ENCODE peak calls at places on chromosomes 7 and 10, in ten cellular contexts. C is BJ, F is pancreas, Q is fibroblast of the aortic adventitia, I is K562, B is astrocyte of the spinal cord, H is fibroblast of lung, E is breast epithelium, O is adrenal gland, U is esophagus muscularis mucosa. Z is an unnamed sample.

GRCh38 chr7:131826960-131827359 is 270.5 kb upstream of the PODXL start:
- DNase-seq in H (peak), B (no peak), F (no peak), O (no peak), C (no peak), E (no peak), I (no peak), Q (no peak), U (no peak), Z (no peak)

GRCh38 chr7:135380351-135380750 is 129.6 kb downstream of the CNOT4 start:
- DNase-seq in H (no peak), E (no peak), O (no peak), U (no peak), B (no peak), Q (no peak), C (no peak), F (no peak), I (no peak), Z (no peak)

GRCh38 chr7:42770106-42770505 is 141.8 kb downstream of the C7orf25 start:
- DNase-seq in H (no peak), Q (peak), B (no peak), I (no peak), O (no peak), U (no peak), E (no peak), F (no peak), C (no peak), Z (no peak)

GRCh38 chr7:108001759-108002725 is 919 bp downstream of the LAMB1 start:
- DNase-seq in O (no peak), C (no peak), E (no peak), I (no peak), U (no peak), F (no peak), B (peak), Q (peak), H (peak), Z (peak)

GRCh38 chr10:77478248-77478963 is 159.2 kb downstream of the KCNMA1 start:
- DNase-seq in E (no peak), Q (peak), C (peak), I (no peak), H (peak), F (no peak), O (no peak), B (peak), U (no peak), Z (peak)

GRCh38 chr7:141312395-141312794 is 238.5 kb downstream of the TMEM178B start:
- DNase-seq in H (no peak), E (no peak), I (no peak), Q (no peak), C (no peak), U (no peak), B (no peak), O (no peak), F (no peak), Z (no peak)

GRCh38 chr10:105149371-105149871 is 508.3 kb downstream of the SORCS3 start:
- DNase-seq in E (no peak), I (no peak), O (no peak), Q (peak), C (peak), U (no peak), H (peak), F (no peak), B (peak), Z (no peak)

GRCh38 chr10:69119896-69120295 is 4.1 kb upstream of the VPS26A start:
- DNase-seq in I (no peak), Q (no peak), O (no peak), C (no peak), H (peak), B (no peak), F (no peak), U (no peak), E (no peak), Z (no peak)

GRCh38 chr7:3064077-3064476 is 20.4 kb upstream of the CARD11 start:
- DNase-seq in I (no peak), E (no peak), B (no peak), H (no peak), U (no peak), C (no peak), Q (no peak), O (no peak), F (no peak), Z (no peak)

GRCh38 chr7:102814025-102814471 is 65.2 kb downstream of the FAM185A start:
- DNase-seq in U (no peak), Q (peak), E (no peak), O (no peak), C (peak), F (no peak), I (no peak), H (peak), B (peak), Z (no peak)

GRCh38 chr10:79376751-79377556 is 29.7 kb downstream of the PPIF start:
- DNase-seq in F (no peak), H (no peak), E (no peak), U (no peak), O (no peak), B (no peak), I (no peak), Q (no peak), C (no peak), Z (no peak)

DNA sequence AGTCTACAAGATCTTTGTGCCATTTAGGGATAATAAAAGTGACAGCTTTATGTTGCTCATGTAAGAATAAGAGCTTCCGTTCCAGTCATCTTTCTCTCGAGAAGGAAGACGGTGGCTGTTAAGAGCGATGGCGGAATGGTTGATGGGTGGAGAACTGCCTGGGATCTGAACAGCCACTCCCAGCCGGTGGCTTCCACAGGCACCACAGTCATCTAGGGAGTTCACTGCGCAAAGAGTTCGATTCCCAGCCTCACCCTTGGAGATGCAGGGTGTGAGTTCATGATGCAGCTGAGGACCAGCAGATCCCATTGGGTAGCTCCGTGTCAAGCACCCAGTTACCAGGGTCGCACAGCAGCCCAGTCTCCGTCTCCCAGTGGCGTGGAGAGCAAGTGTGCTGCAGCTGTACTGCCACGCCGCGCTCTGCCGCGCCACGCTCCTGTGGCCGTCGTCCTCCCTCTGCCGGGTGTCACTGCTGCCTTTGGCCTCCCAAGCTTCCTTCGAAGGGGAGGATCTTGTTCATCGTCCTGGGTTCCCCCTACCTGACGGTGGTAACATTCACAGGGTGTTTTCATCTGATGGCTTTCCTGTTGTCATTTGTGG is 7.8 kb downstream of the SUN1 start:
- DNase-seq in H (no peak), U (no peak), E (no peak), F (no peak), I (no peak), Q (no peak), B (no peak), O (no peak), C (no peak), Z (no peak)
- TF ChIP-seq CTCF in H (no peak), U (no peak), E (no peak), F (no peak), I (no peak), Q (no peak), B (no peak), O (no peak), C (no peak), Z (no peak)

GRCh38 chr7:55078465-55079372 is 59.9 kb downstream of the EGFR start:
- DNase-seq in I (peak), E (no peak), U (no peak), C (no peak), Q (no peak), F (no peak), H (no peak), O (no peak), B (no peak), Z (no peak)
- H3K4me3 ChIP-seq in I (no peak), E (no peak), U (no peak), C (no peak), Q (no peak), F (no peak), H (no peak), O (no peak), B (no peak), Z (no peak)

GRCh38 chr7:140005341-140005740 is 57.4 kb downstream of the PARP12 start:
- DNase-seq in F (no peak), H (no peak), Q (no peak), C (no peak), E (no peak), U (no peak), B (no peak), I (peak), O (no peak), Z (no peak)

GRCh38 chr7:140004672-140005071 is 58.1 kb downstream of the PARP12 start:
- DNase-seq in I (no peak), H (no peak), Q (no peak), U (no peak), O (no peak), C (no peak), B (no peak), E (no peak), F (no peak), Z (no peak)

GRCh38 chr7:140006600-140006999 is 56.2 kb downstream of the PARP12 start:
- DNase-seq in U (no peak), O (no peak), F (no peak), H (no peak), B (no peak), C (no peak), Q (no peak), E (no peak), I (no peak), Z (no peak)

GRCh38 chr7:140007051-140007690 is 55.6 kb downstream of the PARP12 start:
- DNase-seq in Q (no peak), H (no peak), E (no peak), U (no peak), F (no peak), B (no peak), O (no peak), C (no peak), I (no peak), Z (no peak)

GRCh38 chr7:140005754-140006503 is 56.8 kb downstream of the PARP12 start:
- DNase-seq in H (peak), F (no peak), Q (peak), C (no peak), B (no peak), I (peak), E (no peak), U (no peak), O (peak), Z (no peak)
- TF ChIP-seq CTCF in H (peak), F (no peak), Q (peak), C (peak), B (peak), I (peak), E (no peak), U (peak), O (no peak), Z (no peak)

GRCh38 chr7:88929719-88930118 is 134.2 kb upstream of the TEX47 start:
- DNase-seq in I (no peak), U (no peak), F (no peak), Q (no peak), C (no peak), H (no peak), O (no peak), E (no peak), B (no peak), Z (no peak)

GRCh38 chr7:88928266-88928665 is 132.7 kb upstream of the TEX47 start:
- DNase-seq in B (no peak), Q (no peak), O (no peak), I (no peak), F (no peak), H (no peak), C (no peak), U (no peak), E (no peak), Z (no peak)

GRCh38 chr7:88933285-88933684 is 137.7 kb upstream of the TEX47 start:
- DNase-seq in E (no peak), B (no peak), C (no peak), Q (no peak), I (no peak), O (no peak), F (no peak), H (no peak), U (no peak), Z (no peak)
- H3K4me3 ChIP-seq in E (no peak), B (no peak), C (no peak), Q (no peak), I (no peak), O (no peak), F (no peak), H (no peak), U (no peak), Z (no peak)

GRCh38 chr10:1403508-1404230 is 333.7 kb downstream of the ADARB2 start:
- DNase-seq in I (no peak), C (no peak), O (no peak), E (no peak), B (no peak), H (no peak), F (no peak), Q (no peak), U (no peak), Z (no peak)
- TF ChIP-seq CTCF in I (no peak), C (no peak), O (no peak), E (no peak), B (no peak), H (no peak), F (no peak), Q (no peak), U (no peak), Z (no peak)

GRCh38 chr7:27198138-27198841 is 1.6 kb downstream of the HOXA13 start:
- DNase-seq in C (no peak), B (no peak), I (no peak), Q (no peak), E (no peak), O (peak), H (no peak), U (no peak), F (no peak), Z (no peak)

GRCh38 chr7:27197137-27198042 is 2.5 kb downstream of the HOXA13 start:
- DNase-seq in Q (no peak), U (no peak), H (no peak), F (no peak), I (no peak), B (no peak), C (no peak), O (peak), E (no peak), Z (no peak)

GRCh38 chr7:27199820-27200760 is at the start of gene HOXA13:
- DNase-seq in C (no peak), I (no peak), H (no peak), U (no peak), F (no peak), E (no peak), B (no peak), O (peak), Q (no peak), Z (no peak)

GRCh38 chr7:27200761-27201230 is 905 bp upstream of the HOXA13 start:
- DNase-seq in O (peak), I (no peak), B (no peak), E (no peak), F (no peak), Q (no peak), C (no peak), U (no peak), H (no peak), Z (no peak)

GRCh38 chr7:27198871-27199801 is 755 bp downstream of the HOXA13 start:
- DNase-seq in U (no peak), O (peak), E (no peak), H (no peak), C (no peak), I (no peak), B (no peak), Q (no peak), F (no peak), Z (no peak)
- H3K4me3 ChIP-seq in U (peak), O (no peak), E (peak), H (no peak), C (peak), I (no peak), B (no peak), Q (no peak), F (peak), Z (peak)

GRCh38 chr7:94949532-94949931 is 42.1 kb downstream of the PPP1R9A start:
- DNase-seq in C (no peak), E (no peak), Q (no peak), O (no peak), H (no peak), I (no peak), F (no peak), B (no peak), U (no peak), Z (no peak)
- TF ChIP-seq CTCF in C (no peak), E (no peak), Q (no peak), O (no peak), H (no peak), I (no peak), F (no peak), B (no peak), U (no peak), Z (no peak)

GRCh38 chr10:99731296-99732032 is 463 bp downstream of the COX15 start:
- DNase-seq in U (no peak), I (no peak), B (no peak), H (no peak), O (no peak), E (no peak), F (no peak), Q (no peak), C (no peak), Z (no peak)

GRCh38 chr10:99730026-99730425 is 1.9 kb downstream of the COX15 start:
- DNase-seq in O (no peak), F (no peak), E (no peak), U (no peak), B (no peak), H (peak), Q (no peak), C (no peak), I (no peak), Z (no peak)

GRCh38 chr10:99732033-99732912 is at the start of the genes COX15 and CUTC:
- DNase-seq in O (peak), F (peak), Q (peak), I (peak), C (peak), B (peak), E (peak), U (peak), H (peak), Z (peak)

DNA sequence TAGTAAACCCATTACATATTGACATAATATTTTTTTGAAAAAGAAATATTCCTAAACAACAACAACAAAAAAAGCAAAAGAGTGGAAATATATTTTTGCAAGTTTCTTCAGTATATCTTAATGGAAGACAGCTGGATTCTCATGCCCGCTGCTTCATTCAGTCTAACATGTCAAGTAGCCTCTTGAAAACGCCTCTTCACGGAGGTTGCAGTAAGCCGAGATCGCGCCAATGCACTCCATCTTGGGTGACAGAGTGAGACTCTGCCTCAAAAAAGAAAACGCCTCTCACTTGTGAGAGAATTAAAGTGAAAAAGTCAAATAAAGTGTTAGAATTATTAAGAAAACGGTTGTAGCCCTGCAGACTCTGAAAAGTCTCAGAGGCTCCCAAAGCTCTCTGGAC is 1.3 kb downstream of the CUTC start:
- DNase-seq in I (no peak), H (peak), C (no peak), O (no peak), E (no peak), B (no peak), Q (peak), U (no peak), F (no peak), Z (no peak)
- H3K4me3 ChIP-seq in I (peak), H (peak), C (no peak), O (no peak), E (peak), B (no peak), Q (peak), U (peak), F (peak), Z (no peak)

Z was measured in uterus.